ENCODE peak calls at places on chromosome 16, in five cellular contexts. R is H1, Q is WTC11, O is GM12878, S is K562. D is an unnamed sample.

GRCh38 chr16:48317614-48318013 is 67.6 kb downstream of the SIAH1 start:
- DNase-seq in R (no peak), Q (no peak), O (no peak), S (peak), D (no peak)

GRCh38 chr16:81711609-81712329 is 67.3 kb upstream of the PLCG2 start:
- DNase-seq in R (no peak), Q (peak), O (no peak), S (no peak), D (no peak)

GRCh38 chr16:70728145-70728544 is 42.3 kb upstream of the MTSS2 start:
- DNase-seq in R (no peak), Q (no peak), O (no peak), S (no peak), D (no peak)

GRCh38 chr16:71846443-71846842 is 667 bp downstream of the ATXN1L start:
- DNase-seq in R (peak), Q (peak), O (no peak), S (no peak), D (no peak)

GRCh38 chr16:74462361-74462760 is 41.1 kb upstream of the CLEC18B start:
- DNase-seq in R (no peak), Q (no peak), O (no peak), S (no peak), D (no peak)

GRCh38 chr16:83147244-83147643 is 520.5 kb downstream of the CDH13 start:
- DNase-seq in R (no peak), Q (no peak), O (no peak), S (no peak), D (no peak)

GRCh38 chr16:68496689-68497088 is 42.4 kb upstream of the ZFP90 start:
- DNase-seq in R (no peak), Q (no peak), O (no peak), S (no peak), D (no peak)

GRCh38 chr16:75343311-75343710 is 90.0 kb downstream of the CFDP1 start:
- DNase-seq in R (no peak), Q (no peak), O (no peak), S (no peak), D (no peak)

GRCh38 chr16:67278773-67279295 is 498 bp upstream of the PLEKHG4 start:
- DNase-seq in R (peak), Q (peak), O (no peak), S (peak), D (no peak)

GRCh38 chr16:55933038-55933437 is 57.9 kb upstream of the CES5A start:
- DNase-seq in R (no peak), Q (no peak), O (no peak), S (no peak), D (no peak)

GRCh38 chr16:12231666-12232065 is 255.1 kb downstream of the SNX29 start:
- DNase-seq in R (no peak), Q (no peak), O (no peak), S (no peak), D (no peak)

GRCh38 chr16:69049146-69049545 is 56.3 kb upstream of the HAS3 start:
- DNase-seq in R (no peak), Q (no peak), O (no peak), S (no peak), D (no peak)

GRCh38 chr16:71895679-71896385 is 501 bp downstream of the IST1 start:
- DNase-seq in R (no peak), Q (peak), O (no peak), S (peak), D (no peak)

GRCh38 chr16:19085679-19086200 is 18.3 kb downstream of the COQ7 start:
- DNase-seq in R (no peak), Q (no peak), O (no peak), S (peak), D (no peak)

GRCh38 chr16:9948933-9949332 is 233.3 kb downstream of the GRIN2A start:
- DNase-seq in R (no peak), Q (no peak), O (no peak), S (no peak), D (no peak)

GRCh38 chr16:85543536-85543935 is 69.6 kb upstream of the GSE1 start:
- DNase-seq in R (no peak), Q (no peak), O (no peak), S (no peak), D (no peak)

GRCh38 chr16:2701272-2701671 is 18.8 kb downstream of the PRSS27 start:
- DNase-seq in R (no peak), Q (no peak), O (no peak), S (no peak), D (no peak)

GRCh38 chr16:23072084-23072599 is 77.1 kb downstream of the USP31 start:
- DNase-seq in R (no peak), Q (no peak), O (no peak), S (no peak), D (no peak)

GRCh38 chr16:88760424-88761142 is 24.4 kb downstream of the PIEZO1 start:
- DNase-seq in R (no peak), Q (no peak), O (no peak), S (no peak), D (no peak)

GRCh38 chr16:88758227-88758943 is 26.6 kb downstream of the PIEZO1 start:
- DNase-seq in R (no peak), Q (no peak), O (no peak), S (no peak), D (no peak)

GRCh38 chr16:49441366-49441780 is 67.8 kb downstream of the C16orf78 start:
- DNase-seq in R (peak), Q (peak), O (peak), S (no peak), D (no peak)

GRCh38 chr16:280552-280951 is at the start of gene ARHGDIG:
- DNase-seq in R (no peak), Q (no peak), O (no peak), S (peak), D (no peak)

GRCh38 chr16:9176547-9177418 is 85.3 kb downstream of the HAPSTR1 start:
- DNase-seq in R (no peak), Q (no peak), O (no peak), S (no peak), D (peak)

GRCh38 chr16:80084614-80085013 is 456.2 kb upstream of the DYNLRB2 start:
- DNase-seq in R (peak), Q (peak), O (no peak), S (peak), D (peak)

GRCh38 chr16:86033016-86033474 is 134.1 kb downstream of the IRF8 start:
- DNase-seq in R (no peak), Q (no peak), O (no peak), S (no peak), D (no peak)

GRCh38 chr16:62903961-62904502 is 867.8 kb upstream of the CDH8 start:
- DNase-seq in R (no peak), Q (no peak), O (no peak), S (no peak), D (no peak)

GRCh38 chr16:80899804-80900592 is 95.6 kb upstream of the CDYL2 start:
- DNase-seq in R (peak), Q (no peak), O (no peak), S (peak), D (peak)

GRCh38 chr16:56589141-56590039 is at the start of gene MT3:
- DNase-seq in R (peak), Q (peak), O (no peak), S (no peak), D (no peak)

GRCh38 chr16:68396481-68396880 is 51.8 kb downstream of the SMPD3 start:
- DNase-seq in R (no peak), Q (no peak), O (no peak), S (no peak), D (peak)

GRCh38 chr16:72291121-72291520 is 119.2 kb upstream of the PMFBP1 start:
- DNase-seq in R (no peak), Q (no peak), O (no peak), S (no peak), D (no peak)

GRCh38 chr16:13863075-13863765 is 56.7 kb upstream of the ERCC4 start:
- DNase-seq in R (no peak), Q (no peak), O (no peak), S (no peak), D (peak)

GRCh38 chr16:67951485-67951884 is 7.6 kb upstream of the LCAT start:
- DNase-seq in R (no peak), Q (no peak), O (no peak), S (no peak), D (no peak)

GRCh38 chr16:30567160-30567990 is 4.1 kb downstream of the ZNF688 start:
- DNase-seq in R (no peak), Q (no peak), O (no peak), S (no peak), D (no peak)

GRCh38 chr16:1013593-1013900 is 32.0 kb downstream of the SOX8 start:
- DNase-seq in R (no peak), Q (no peak), O (no peak), S (no peak), D (no peak)

GRCh38 chr16:48123104-48123788 is 32.5 kb downstream of the ABCC12 start:
- DNase-seq in R (no peak), Q (no peak), O (no peak), S (peak), D (peak)

GRCh38 chr16:29836623-29837022 is 16.4 kb downstream of the MVP start:
- DNase-seq in R (no peak), Q (no peak), O (no peak), S (no peak), D (no peak)

GRCh38 chr16:19644877-19645276 is 73.2 kb downstream of the KNOP1 start:
- DNase-seq in R (no peak), Q (no peak), O (no peak), S (no peak), D (no peak)

GRCh38 chr16:65012357-65012756 is 109.5 kb downstream of the CDH11 start:
- DNase-seq in R (no peak), Q (no peak), O (no peak), S (no peak), D (no peak)

GRCh38 chr16:57802635-57803412 is 533 bp upstream of the KIFC3 start:
- DNase-seq in R (peak), Q (peak), O (no peak), S (peak), D (peak)

GRCh38 chr16:57800213-57801097 is 1.8 kb downstream of the KIFC3 start:
- DNase-seq in R (no peak), Q (no peak), O (no peak), S (peak), D (no peak)

GRCh38 chr16:57799619-57800212 is 2.6 kb downstream of the KIFC3 start:
- DNase-seq in R (no peak), Q (no peak), O (no peak), S (no peak), D (no peak)

GRCh38 chr16:57801856-57802634 is at the start of gene KIFC3:
- DNase-seq in R (peak), Q (peak), O (no peak), S (peak), D (peak)

GRCh38 chr16:57801098-57801855 is 1.0 kb downstream of the KIFC3 start:
- DNase-seq in R (no peak), Q (no peak), O (no peak), S (no peak), D (no peak)
- TF ChIP-seq ATF2 in R (no peak), Q (no peak), O (no peak), S (no peak), D (no peak)

GRCh38 chr16:54677551-54677950 is 253.1 kb upstream of the IRX5 start:
- DNase-seq in R (no peak), Q (no peak), O (no peak), S (no peak), D (no peak)
- TF ChIP-seq ATF2 in R (no peak), Q (no peak), O (no peak), S (no peak), D (no peak)

GRCh38 chr16:4937782-4938682 is 1.1 kb upstream of the PPL start:
- DNase-seq in R (no peak), Q (no peak), O (no peak), S (no peak), D (no peak)

GRCh38 chr16:4935231-4935855 is 1.6 kb downstream of the PPL start:
- DNase-seq in R (no peak), Q (no peak), O (no peak), S (no peak), D (no peak)

GRCh38 chr16:4938683-4939030 is 1.7 kb upstream of the PPL start:
- DNase-seq in R (no peak), Q (no peak), O (no peak), S (no peak), D (no peak)

GRCh38 chr16:4936181-4936990 is 562 bp downstream of the PPL start:
- DNase-seq in R (peak), Q (peak), O (no peak), S (peak), D (no peak)

DNA sequence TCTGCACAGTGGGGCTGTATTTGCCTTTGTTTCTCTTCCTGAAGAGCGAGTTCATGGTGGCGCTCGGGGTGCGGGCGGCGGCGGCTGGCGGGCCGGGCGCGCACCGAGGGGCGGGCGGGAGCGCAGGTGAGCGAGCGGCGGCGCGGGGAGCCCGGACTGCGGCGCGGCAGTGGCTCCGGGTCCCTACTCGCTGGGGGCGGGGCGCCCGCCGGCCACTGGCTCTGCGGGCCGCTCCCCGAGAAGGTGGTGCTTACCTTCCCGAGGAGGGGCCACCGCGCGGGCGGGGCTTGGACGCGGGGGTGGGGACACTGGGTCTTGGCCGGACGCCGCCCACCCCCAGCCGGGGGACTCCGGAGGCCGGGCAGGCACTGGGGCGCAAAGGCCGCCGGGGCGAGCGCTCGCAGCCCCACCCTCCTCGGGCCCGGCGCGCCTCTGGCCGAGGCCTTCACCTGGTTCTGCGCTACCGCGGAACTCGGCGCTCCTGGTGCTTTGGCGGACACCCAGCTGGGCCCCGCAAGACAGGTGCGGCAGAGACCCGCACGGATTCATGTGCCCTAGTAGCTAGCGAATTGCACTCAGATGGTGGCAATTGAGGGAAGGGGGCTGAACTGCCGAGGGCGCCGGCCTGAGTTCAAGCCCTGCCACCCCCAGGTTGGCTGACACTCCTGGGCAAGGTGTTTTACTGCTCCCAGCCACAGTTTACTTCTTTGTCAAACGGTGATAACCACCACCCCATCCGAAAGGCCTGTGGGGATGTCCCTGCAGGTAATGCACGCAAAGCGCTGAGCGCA is at the start of gene PPL:
- DNase-seq in R (peak), Q (peak), O (no peak), S (peak), D (peak)
- TF ChIP-seq ATF2 in R (no peak), Q (no peak), O (no peak), S (no peak), D (no peak)

DNA sequence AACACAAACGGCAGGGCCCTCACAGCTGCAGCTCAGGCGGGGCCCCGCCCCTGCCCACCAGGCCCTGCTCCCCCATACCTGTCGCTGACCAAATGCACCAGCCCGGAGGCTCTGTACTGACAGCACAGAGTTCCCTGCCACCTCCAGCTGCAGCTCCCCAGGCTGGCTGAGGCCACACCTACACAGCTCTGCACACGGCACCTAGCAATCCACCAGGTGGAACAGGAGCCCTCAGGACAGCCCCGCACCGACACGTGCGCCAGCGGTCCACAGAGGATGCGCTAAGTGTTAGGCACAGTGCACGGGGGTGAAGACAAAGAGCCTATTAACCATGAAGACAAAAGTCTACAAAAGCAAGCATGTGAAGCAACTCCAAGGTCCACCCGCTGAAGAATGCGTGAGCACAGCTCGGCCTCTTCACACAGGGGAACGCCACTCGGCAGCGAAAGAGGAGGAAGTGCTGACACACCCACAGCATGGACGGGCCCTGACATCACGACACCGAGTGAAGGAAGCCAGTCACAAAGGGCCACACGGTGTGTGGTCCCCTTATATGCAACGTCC is 5.4 kb downstream of the ZCCHC14 start:
- DNase-seq in R (peak), Q (peak), O (no peak), S (peak), D (peak)
- TF ChIP-seq ATF2 in R (no peak), Q (no peak), O (no peak), S (no peak), D (peak)

GRCh38 chr16:24206926-24207325 is 49.2 kb upstream of the CACNG3 start:
- DNase-seq in R (no peak), Q (no peak), O (no peak), S (no peak), D (no peak)

GRCh38 chr16:24204150-24204665 is 51.9 kb upstream of the CACNG3 start:
- DNase-seq in R (no peak), Q (no peak), O (no peak), S (no peak), D (no peak)

GRCh38 chr16:24203675-24204074 is 52.5 kb upstream of the CACNG3 start:
- DNase-seq in R (no peak), Q (no peak), O (peak), S (no peak), D (no peak)

DNA sequence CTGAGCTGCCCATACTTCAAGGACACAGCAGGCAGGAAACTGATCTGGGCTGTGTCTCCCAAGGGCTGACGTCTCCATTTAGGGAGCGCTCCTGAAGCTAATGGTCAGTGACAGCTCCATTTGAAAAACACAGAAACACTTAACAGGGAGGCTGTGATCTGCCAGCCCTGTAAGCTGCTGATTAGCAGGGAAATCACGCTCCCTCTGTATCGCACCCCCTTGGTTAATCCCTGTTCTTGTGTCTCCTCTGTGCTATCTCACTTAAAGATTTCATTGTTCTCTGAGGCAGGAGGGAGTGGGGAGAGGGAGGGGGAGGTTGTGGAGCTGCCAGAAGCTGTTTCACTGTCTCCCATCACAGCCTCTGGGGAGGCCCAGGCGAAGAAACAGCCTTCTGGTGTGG is 47.4 kb upstream of the CACNG3 start:
- DNase-seq in R (no peak), Q (peak), O (no peak), S (no peak), D (no peak)
- TF ChIP-seq ATF2 in R (no peak), Q (no peak), O (no peak), S (no peak), D (no peak)

GRCh38 chr16:27195068-27195741 is 8.1 kb upstream of the KDM8 start:
- DNase-seq in R (no peak), Q (no peak), O (no peak), S (no peak), D (no peak)

GRCh38 chr16:27197004-27197403 is 6.3 kb upstream of the KDM8 start:
- DNase-seq in R (no peak), Q (no peak), O (no peak), S (no peak), D (no peak)

GRCh38 chr16:27198451-27199234 is 4.7 kb upstream of the KDM8 start:
- DNase-seq in R (no peak), Q (no peak), O (no peak), S (peak), D (no peak)

GRCh38 chr16:27193300-27193990 is 9.9 kb upstream of the KDM8 start:
- DNase-seq in R (no peak), Q (no peak), O (no peak), S (no peak), D (no peak)

DNA sequence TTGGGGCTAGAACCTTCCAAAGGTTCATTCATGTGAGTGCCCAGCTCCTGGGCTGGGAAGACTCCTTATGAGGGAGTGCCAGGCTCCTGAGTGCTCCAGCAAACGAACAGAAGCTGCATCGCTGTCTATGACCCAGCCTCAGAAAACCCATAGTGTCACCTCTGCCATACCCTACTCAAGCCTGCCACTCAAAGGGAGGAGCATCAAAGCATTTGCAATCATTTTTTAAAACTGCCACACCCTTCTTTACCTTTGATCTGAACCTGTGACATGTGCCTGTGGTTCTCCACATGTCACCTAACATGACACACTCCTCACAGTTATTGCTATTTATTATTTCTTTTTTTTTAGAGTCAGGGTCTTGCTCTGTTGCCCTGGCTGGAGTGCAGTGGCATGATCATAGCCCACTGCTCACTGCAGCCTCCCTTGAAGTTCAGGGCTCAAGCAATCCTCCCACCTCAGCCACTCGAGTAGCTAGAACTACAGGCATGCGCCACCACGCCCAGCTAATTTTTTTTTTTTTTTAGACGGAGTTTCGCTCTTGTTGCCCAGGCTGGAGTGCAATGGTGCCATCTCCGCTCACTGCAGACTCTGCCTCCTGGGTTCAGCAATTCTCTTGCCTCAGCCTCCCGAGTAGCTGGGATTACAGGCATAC is 7.3 kb upstream of the KDM8 start:
- DNase-seq in R (no peak), Q (no peak), O (no peak), S (no peak), D (no peak)
- TF ChIP-seq ATF2 in R (no peak), Q (no peak), O (no peak), S (no peak), D (no peak)